ENCODE peak calls at places on chromosome 3, in five cellular contexts. One of them, this sample, is unnamed.

GRCh38 chr3:13655074-13655913 is 106.4 kb downstream of the FBLN2 start:
- DNase-seq in cardiac muscle cell: peak
- DNase-seq in neural progenitor cell: peak
- DNase-seq in lower leg skin: no peak
- DNase-seq in left ventricle myocardium inferior: peak
- DNase-seq in this sample: no peak

GRCh38 chr3:58998476-58999117 is 51.2 kb downstream of the CFAP20DC start:
- DNase-seq in lower leg skin: no peak
- DNase-seq in cardiac muscle cell: no peak
- DNase-seq in neural progenitor cell: no peak
- DNase-seq in left ventricle myocardium inferior: no peak
- DNase-seq in this sample: no peak

GRCh38 chr3:155242342-155242741 is 51.1 kb downstream of the STRIT1 start:
- DNase-seq in cardiac muscle cell: no peak
- DNase-seq in left ventricle myocardium inferior: no peak
- DNase-seq in neural progenitor cell: no peak
- DNase-seq in lower leg skin: no peak
- DNase-seq in this sample: no peak

GRCh38 chr3:139388961-139389551 is 391 bp downstream of the COPB2 start:
- DNase-seq in left ventricle myocardium inferior: no peak
- DNase-seq in lower leg skin: no peak
- DNase-seq in neural progenitor cell: peak
- DNase-seq in cardiac muscle cell: no peak
- DNase-seq in this sample: no peak

GRCh38 chr3:73409405-73409804 is 215.3 kb downstream of the PDZRN3 start:
- DNase-seq in cardiac muscle cell: no peak
- DNase-seq in left ventricle myocardium inferior: no peak
- DNase-seq in lower leg skin: no peak
- DNase-seq in neural progenitor cell: no peak
- DNase-seq in this sample: no peak

GRCh38 chr3:106628407-106628806 is 748.8 kb upstream of the CCDC54 start:
- DNase-seq in neural progenitor cell: no peak
- DNase-seq in cardiac muscle cell: no peak
- DNase-seq in left ventricle myocardium inferior: no peak
- DNase-seq in lower leg skin: no peak
- DNase-seq in this sample: no peak

GRCh38 chr3:98777801-98778220 is 14.7 kb downstream of the ST3GAL6 start:
- DNase-seq in left ventricle myocardium inferior: no peak
- DNase-seq in lower leg skin: no peak
- DNase-seq in cardiac muscle cell: no peak
- DNase-seq in neural progenitor cell: no peak
- DNase-seq in this sample: no peak

GRCh38 chr3:39211332-39212130 is 19.1 kb upstream of the XIRP1 start:
- DNase-seq in left ventricle myocardium inferior: no peak
- DNase-seq in cardiac muscle cell: no peak
- DNase-seq in lower leg skin: no peak
- DNase-seq in neural progenitor cell: no peak
- DNase-seq in this sample: no peak

GRCh38 chr3:160400048-160400630 is 689 bp downstream of the SMC4 start:
- DNase-seq in lower leg skin: peak
- DNase-seq in cardiac muscle cell: peak
- DNase-seq in neural progenitor cell: peak
- DNase-seq in left ventricle myocardium inferior: peak
- DNase-seq in this sample: no peak

GRCh38 chr3:197599089-197599765 is 43.5 kb upstream of the BDH1 start:
- DNase-seq in neural progenitor cell: peak
- DNase-seq in left ventricle myocardium inferior: peak
- DNase-seq in cardiac muscle cell: peak
- DNase-seq in lower leg skin: peak
- DNase-seq in this sample: peak

GRCh38 chr3:106208979-106209378 is 340.2 kb upstream of the CBLB start:
- DNase-seq in neural progenitor cell: no peak
- DNase-seq in left ventricle myocardium inferior: no peak
- DNase-seq in lower leg skin: no peak
- DNase-seq in cardiac muscle cell: no peak
- DNase-seq in this sample: no peak

GRCh38 chr3:97793415-97794019 is 28.3 kb upstream of the CRYBG3 start:
- DNase-seq in left ventricle myocardium inferior: no peak
- DNase-seq in cardiac muscle cell: peak
- DNase-seq in neural progenitor cell: peak
- DNase-seq in lower leg skin: no peak
- DNase-seq in this sample: no peak

GRCh38 chr3:171711461-171711860 is 98.8 kb downstream of the PLD1 start:
- DNase-seq in left ventricle myocardium inferior: no peak
- DNase-seq in lower leg skin: no peak
- DNase-seq in neural progenitor cell: no peak
- DNase-seq in cardiac muscle cell: no peak
- DNase-seq in this sample: no peak

GRCh38 chr3:29668728-29669127 is 387.9 kb downstream of the RBMS3 start:
- DNase-seq in cardiac muscle cell: no peak
- DNase-seq in left ventricle myocardium inferior: no peak
- DNase-seq in lower leg skin: no peak
- DNase-seq in neural progenitor cell: peak
- DNase-seq in this sample: no peak
- TF ChIP-seq CTCF in cardiac muscle cell: no peak
- TF ChIP-seq CTCF in left ventricle myocardium inferior: no peak
- TF ChIP-seq CTCF in lower leg skin: no peak
- TF ChIP-seq CTCF in neural progenitor cell: peak
- TF ChIP-seq CTCF in this sample: no peak

GRCh38 chr3:181948286-181948685 is 236.6 kb downstream of the SOX2 start:
- DNase-seq in left ventricle myocardium inferior: no peak
- DNase-seq in neural progenitor cell: peak
- DNase-seq in lower leg skin: no peak
- DNase-seq in cardiac muscle cell: no peak
- DNase-seq in this sample: no peak
- TF ChIP-seq CTCF in left ventricle myocardium inferior: no peak
- TF ChIP-seq CTCF in neural progenitor cell: peak
- TF ChIP-seq CTCF in lower leg skin: no peak
- TF ChIP-seq CTCF in cardiac muscle cell: no peak
- TF ChIP-seq CTCF in this sample: no peak

GRCh38 chr3:107756649-107757048 is 233.9 kb downstream of the BBX start:
- DNase-seq in lower leg skin: no peak
- DNase-seq in cardiac muscle cell: no peak
- DNase-seq in left ventricle myocardium inferior: no peak
- DNase-seq in neural progenitor cell: no peak
- DNase-seq in this sample: no peak
- TF ChIP-seq CTCF in lower leg skin: no peak
- TF ChIP-seq CTCF in cardiac muscle cell: no peak
- TF ChIP-seq CTCF in left ventricle myocardium inferior: no peak
- TF ChIP-seq CTCF in neural progenitor cell: no peak
- TF ChIP-seq CTCF in this sample: no peak

GRCh38 chr3:23751485-23751811 is 54.3 kb upstream of the UBE2E1 start:
- DNase-seq in lower leg skin: no peak
- DNase-seq in neural progenitor cell: peak
- DNase-seq in cardiac muscle cell: peak
- DNase-seq in left ventricle myocardium inferior: no peak
- DNase-seq in this sample: no peak

GRCh38 chr3:23748398-23749110 is 57.2 kb upstream of the UBE2E1 start:
- DNase-seq in cardiac muscle cell: no peak
- DNase-seq in left ventricle myocardium inferior: no peak
- DNase-seq in neural progenitor cell: no peak
- DNase-seq in lower leg skin: peak
- DNase-seq in this sample: no peak

GRCh38 chr3:23749589-23749988 is 56.2 kb upstream of the UBE2E1 start:
- DNase-seq in cardiac muscle cell: no peak
- DNase-seq in lower leg skin: no peak
- DNase-seq in neural progenitor cell: no peak
- DNase-seq in left ventricle myocardium inferior: no peak
- DNase-seq in this sample: no peak

GRCh38 chr3:23752126-23752525 is 53.6 kb upstream of the UBE2E1 start:
- DNase-seq in neural progenitor cell: no peak
- DNase-seq in cardiac muscle cell: no peak
- DNase-seq in left ventricle myocardium inferior: no peak
- DNase-seq in lower leg skin: no peak
- DNase-seq in this sample: no peak

GRCh38 chr3:23750573-23751484 is 54.9 kb upstream of the UBE2E1 start:
- DNase-seq in lower leg skin: no peak
- DNase-seq in left ventricle myocardium inferior: no peak
- DNase-seq in cardiac muscle cell: no peak
- DNase-seq in neural progenitor cell: no peak
- DNase-seq in this sample: no peak
- TF ChIP-seq CTCF in lower leg skin: no peak
- TF ChIP-seq CTCF in left ventricle myocardium inferior: no peak
- TF ChIP-seq CTCF in cardiac muscle cell: no peak
- TF ChIP-seq CTCF in neural progenitor cell: no peak
- TF ChIP-seq CTCF in this sample: no peak

GRCh38 chr3:104546301-104546700 is 820.4 kb upstream of the ALCAM start:
- DNase-seq in lower leg skin: no peak
- DNase-seq in cardiac muscle cell: no peak
- DNase-seq in left ventricle myocardium inferior: no peak
- DNase-seq in neural progenitor cell: no peak
- DNase-seq in this sample: no peak
- TF ChIP-seq CTCF in lower leg skin: no peak
- TF ChIP-seq CTCF in cardiac muscle cell: no peak
- TF ChIP-seq CTCF in left ventricle myocardium inferior: no peak
- TF ChIP-seq CTCF in neural progenitor cell: no peak
- TF ChIP-seq CTCF in this sample: no peak

This sample was measured in activated B cell treated with CpG ODN at 0.5 μM for 24 hours.